ENCODE peak calls at places on chromosomes 12 and 14, in four cellular contexts. Z is fibroblast of lung; R is CD4-positive, alpha-beta T cell; T is lower leg skin. K is an unnamed sample.
A peak's percentile ranks its signal among the peaks of the same experiment; 100 is the strongest.

GRCh38 chr14:80576401-80576800 is 365.1 kb upstream of the DIO2 start:
- DNase-seq in R (no peak), T (no peak), Z (no peak), K (no peak)

GRCh38 chr12:1799068-1799881 is 21.1 kb upstream of the LRTM2 start:
- DNase-seq in R (no peak), Z (no peak), T (no peak), K (no peak)

GRCh38 chr12:55068416-55069010 is 48.7 kb downstream of the NEUROD4 start:
- DNase-seq in T (no peak), R (no peak), Z (peak; percentile 54), K (no peak)

GRCh38 chr14:63493246-63493645 is 49.9 kb downstream of the PPP2R5E start:
- DNase-seq in Z (peak; percentile 43), T (no peak), R (no peak), K (no peak)

GRCh38 chr12:48034835-48035805 is 30.8 kb upstream of the COL2A1 start:
- DNase-seq in T (no peak), Z (no peak), R (no peak), K (no peak)

GRCh38 chr12:83827193-83827592 is 1085.4 kb downstream of the SLC6A15 start:
- DNase-seq in Z (no peak), R (no peak), T (no peak), K (no peak)

GRCh38 chr12:43893670-43894069 is 57.8 kb downstream of the TMEM117 start:
- DNase-seq in Z (peak; percentile 42), R (no peak), T (no peak), K (no peak)

GRCh38 chr14:104994988-104995387 is 9.4 kb downstream of the CLBA1 start:
- DNase-seq in R (no peak), Z (no peak), T (no peak), K (no peak)

GRCh38 chr14:39467889-39468524 is 35.8 kb upstream of the FBXO33 start:
- DNase-seq in R (no peak), T (no peak), Z (peak; percentile 32), K (no peak)

GRCh38 chr12:91222746-91223145 is 40.1 kb upstream of the DCN start:
- DNase-seq in Z (peak; percentile 53), T (no peak), R (no peak), K (no peak)

GRCh38 chr12:95790912-95791849 is 617 bp upstream of the NTN4 start:
- DNase-seq in R (no peak), T (no peak), Z (peak; percentile 34), K (peak; percentile 26)

GRCh38 chr12:66775941-66776340 is 97.1 kb upstream of the GRIP1 start:
- DNase-seq in Z (no peak), T (no peak), R (no peak), K (no peak)

GRCh38 chr14:92586001-92586947 is 72.7 kb downstream of the RIN3 start:
- DNase-seq in Z (peak; percentile 99), R (no peak), T (no peak), K (no peak)

GRCh38 chr12:2324375-2324774 is 271.6 kb downstream of the CACNA1C start:
- DNase-seq in Z (no peak), R (no peak), T (no peak), K (no peak)

GRCh38 chr12:40566246-40566645 is 126.0 kb upstream of the CNTN1 start:
- DNase-seq in Z (no peak), R (no peak), T (no peak), K (no peak)

GRCh38 chr12:40560848-40561247 is 131.4 kb upstream of the CNTN1 start:
- DNase-seq in T (no peak), Z (no peak), R (no peak), K (no peak)

GRCh38 chr12:40561395-40561966 is 130.8 kb upstream of the CNTN1 start:
- DNase-seq in R (no peak), Z (no peak), T (no peak), K (no peak)

GRCh38 chr12:40569626-40570179 is 122.5 kb upstream of the CNTN1 start:
- DNase-seq in Z (peak; percentile 0), R (no peak), T (no peak), K (no peak)

DNA sequence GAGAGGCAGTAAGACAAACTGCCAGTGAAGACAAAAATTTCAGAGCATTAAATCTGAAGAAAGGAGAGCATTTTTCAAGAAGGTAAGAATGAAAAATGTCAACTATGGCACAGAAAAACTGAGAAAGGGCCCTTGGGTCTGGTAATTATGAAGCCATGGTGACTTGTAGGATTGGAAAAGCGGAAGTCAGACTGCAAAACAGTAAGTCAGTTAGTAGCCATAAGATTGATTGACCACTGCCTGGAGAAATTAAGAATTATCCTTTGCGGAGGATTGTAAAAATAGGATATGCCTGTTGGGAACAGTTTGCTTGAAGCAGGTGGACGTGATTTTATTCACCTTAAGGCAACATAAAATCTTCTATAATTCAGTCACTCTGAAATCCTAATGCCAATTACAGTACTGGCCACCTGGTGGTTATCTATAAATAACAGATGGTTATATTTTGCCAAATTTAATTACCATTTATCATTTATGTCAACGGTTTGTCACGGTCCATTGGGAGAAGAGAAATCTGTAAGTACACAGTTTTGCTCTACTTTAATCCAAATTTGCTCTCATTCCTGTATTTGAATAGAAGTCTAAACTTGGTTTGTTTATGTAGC is 127.1 kb upstream of the CNTN1 start:
- DNase-seq in T (no peak), Z (no peak), R (no peak), K (no peak)
- TF ChIP-seq CTCF in T (no peak), Z (no peak), R (no peak), K (no peak)

DNA sequence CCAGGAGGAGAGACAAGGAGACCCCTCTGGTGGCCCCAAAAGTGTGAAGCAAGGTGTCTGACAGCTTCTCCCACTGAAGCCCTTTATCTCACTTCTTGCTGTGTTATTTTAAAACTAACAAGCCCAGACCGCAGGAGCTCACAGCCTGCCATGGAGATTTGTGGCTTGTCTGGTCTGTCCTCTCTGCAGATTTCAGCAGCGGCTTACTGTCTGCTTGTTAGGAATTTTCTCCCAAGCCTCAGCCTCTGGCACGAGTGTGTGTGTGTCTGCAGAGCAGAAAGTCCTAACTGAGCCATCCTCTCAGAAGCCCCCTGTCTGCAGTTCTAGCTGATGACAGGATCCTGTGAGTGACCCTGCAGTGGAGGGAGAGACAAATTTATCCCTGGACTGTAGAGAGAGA is 87.9 kb upstream of the HSPB8 start:
- DNase-seq in Z (no peak), R (no peak), T (no peak), K (no peak)
- TF ChIP-seq CTCF in Z (no peak), R (no peak), T (no peak), K (no peak)

GRCh38 chr12:23055004-23055403 is 430.0 kb downstream of the ETNK1 start:
- DNase-seq in R (no peak), Z (peak; percentile 22), T (no peak), K (no peak)
- TF ChIP-seq CTCF in R (no peak), Z (peak; percentile 27), T (no peak), K (no peak)

GRCh38 chr12:74899031-74899829 is 310.4 kb downstream of the KCNC2 start:
- DNase-seq in R (no peak), Z (no peak), T (no peak), K (no peak)

GRCh38 chr12:74906224-74906623 is 303.4 kb downstream of the KCNC2 start:
- DNase-seq in Z (no peak), T (no peak), R (no peak), K (no peak)

GRCh38 chr12:74900232-74900631 is 309.4 kb downstream of the KCNC2 start:
- DNase-seq in Z (no peak), T (no peak), R (no peak), K (no peak)

GRCh38 chr12:74897425-74898211 is 312.0 kb downstream of the KCNC2 start:
- DNase-seq in Z (no peak), R (no peak), T (no peak), K (no peak)

GRCh38 chr12:74903522-74903921 is 306.1 kb downstream of the KCNC2 start:
- DNase-seq in R (no peak), T (no peak), Z (no peak), K (no peak)
- TF ChIP-seq CTCF in R (no peak), T (no peak), Z (peak; percentile 24), K (no peak)

DNA sequence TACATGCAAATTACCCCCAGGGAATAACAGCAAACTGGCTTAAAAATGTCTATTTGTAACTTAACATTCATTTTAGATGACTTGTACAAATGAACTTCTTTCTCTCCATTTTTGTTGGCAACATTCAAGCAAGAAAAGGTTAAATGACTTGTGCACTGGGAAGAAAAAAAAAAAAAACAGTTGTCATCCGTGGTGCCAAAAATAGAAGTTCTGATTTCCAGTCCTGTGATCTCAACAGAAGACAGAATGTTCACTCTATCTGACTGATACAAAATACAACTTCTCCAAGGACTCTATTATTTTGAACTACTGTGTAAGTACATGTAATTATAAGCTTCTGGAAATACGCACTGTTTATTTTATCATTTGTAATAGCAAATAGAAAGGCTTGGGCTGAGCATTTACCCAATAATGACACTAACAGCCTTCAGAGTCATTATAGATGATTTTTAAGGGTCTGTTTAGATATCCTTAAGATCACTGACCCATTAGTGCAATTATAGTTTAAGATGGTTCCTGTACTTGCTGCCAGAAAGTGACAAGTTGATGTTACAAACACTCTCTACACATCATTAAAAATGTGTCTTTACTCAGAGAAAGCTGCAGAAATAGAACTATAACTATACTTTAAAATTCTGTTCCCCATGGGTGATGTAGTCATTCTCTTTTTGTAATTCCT is 59.9 kb downstream of the LIN7A start:
- DNase-seq in R (no peak), T (no peak), Z (peak; percentile 62), K (no peak)
- TF ChIP-seq CTCF in R (no peak), T (no peak), Z (no peak), K (no peak)

GRCh38 chr14:31421200-31421599 is 850 bp upstream of the HEATR5A start:
- DNase-seq in Z (no peak), T (no peak), R (no peak), K (no peak)

GRCh38 chr14:31418440-31418839 is 1.9 kb downstream of the HEATR5A start:
- DNase-seq in T (no peak), Z (no peak), R (no peak), K (no peak)

GRCh38 chr14:31419179-31420012 is 954 bp downstream of the HEATR5A start:
- DNase-seq in R (no peak), Z (peak; percentile 51), T (no peak), K (no peak)

GRCh38 chr14:31420013-31420318 is 384 bp downstream of the HEATR5A start:
- DNase-seq in R (no peak), T (no peak), Z (no peak), K (peak; percentile 35)

GRCh38 chr14:31420319-31421081 is at the start of gene HEATR5A:
- DNase-seq in Z (peak; percentile 95), R (peak; percentile 92), T (peak; percentile 93), K (peak; percentile 95)
- TF ChIP-seq CTCF in Z (peak; percentile 20), R (peak; percentile 29), T (no peak), K (no peak)

K was measured in activated B cell treated with CpG ODN at 0.5 μM for 24 hours.